ENCODE peak calls at places on chromosomes 13 and 19, in nine cellular contexts. A, H, J, T, C, P, F, L and O are unnamed samples.

GRCh38 chr19:35136977-35137702 is 1.5 kb upstream of the FXYD1 start:
- DNase-seq in A (no peak), H (no peak), J (no peak), T (no peak), C (no peak), P (no peak), F (no peak), L (no peak), O (no peak)

GRCh38 chr19:17260842-17261325 is 3.7 kb downstream of the USHBP1 start:
- DNase-seq in A (peak), H (peak), J (peak), T (peak), C (peak), P (peak), F (peak), L (peak), O (peak)

GRCh38 chr19:41407271-41407670 is 9.7 kb downstream of the BCKDHA start:
- DNase-seq in A (no peak), H (peak), J (no peak), T (no peak), C (no peak), P (no peak), F (no peak), L (peak), O (no peak)

GRCh38 chr13:60431108-60431700 is 34.2 kb downstream of the TDRD3 start:
- DNase-seq in A (peak), H (peak), J (peak), T (no peak), C (peak), P (peak), F (peak), L (no peak), O (peak)

GRCh38 chr19:4316940-4317339 is 12.5 kb downstream of the FSD1 start:
- DNase-seq in A (no peak), H (no peak), J (no peak), T (no peak), C (no peak), P (no peak), F (no peak), L (no peak), O (no peak)

GRCh38 chr13:49308977-49309408 is 61.3 kb downstream of the CDADC1 start:
- DNase-seq in A (no peak), H (no peak), J (no peak), T (no peak), C (no peak), P (no peak), F (no peak), L (no peak), O (no peak)

GRCh38 chr19:10173527-10173926 is 21.2 kb downstream of the DNMT1 start:
- DNase-seq in A (no peak), H (no peak), J (no peak), T (no peak), C (no peak), P (peak), F (no peak), L (no peak), O (no peak)

GRCh38 chr19:35555301-35556005 is 8.0 kb downstream of the ATP4A start:
- DNase-seq in A (no peak), H (peak), J (peak), T (no peak), C (no peak), P (peak), F (peak), L (peak), O (no peak)

GRCh38 chr19:2702170-2703076 is at the start of gene GNG7:
- DNase-seq in A (peak), H (peak), J (peak), T (peak), C (peak), P (peak), F (no peak), L (peak), O (peak)

GRCh38 chr19:38658462-38659306 is 11.2 kb downstream of the ACTN4 start:
- DNase-seq in A (peak), H (no peak), J (peak), T (no peak), C (peak), P (peak), F (peak), L (no peak), O (peak)

GRCh38 chr19:34808566-34808965 is 35.6 kb upstream of the ZNF599 start:
- DNase-seq in A (no peak), H (no peak), J (no peak), T (no peak), C (peak), P (peak), F (peak), L (no peak), O (no peak)

GRCh38 chr19:49135686-49136085 is 16.3 kb downstream of the PPFIA3 start:
- DNase-seq in A (no peak), H (no peak), J (no peak), T (no peak), C (no peak), P (no peak), F (no peak), L (no peak), O (no peak)

GRCh38 chr13:101529419-101529818 is 76.9 kb downstream of the ITGBL1 start:
- DNase-seq in A (no peak), H (no peak), J (no peak), T (no peak), C (no peak), P (peak), F (no peak), L (no peak), O (peak)

GRCh38 chr19:40594657-40595077 is 6.5 kb upstream of the LTBP4 start:
- DNase-seq in A (no peak), H (no peak), J (peak), T (no peak), C (no peak), P (peak), F (no peak), L (no peak), O (no peak)

GRCh38 chr13:50915562-50915961 is 6.0 kb downstream of the RNASEH2B start:
- DNase-seq in A (no peak), H (peak), J (no peak), T (no peak), C (no peak), P (no peak), F (no peak), L (no peak), O (no peak)

GRCh38 chr19:30136591-30136990 is 194.6 kb downstream of the URI1 start:
- DNase-seq in A (no peak), H (no peak), J (no peak), T (no peak), C (no peak), P (peak), F (no peak), L (no peak), O (no peak)

GRCh38 chr19:38717855-38718254 is 26.4 kb downstream of the CAPN12 start:
- DNase-seq in A (no peak), H (no peak), J (no peak), T (no peak), C (no peak), P (no peak), F (no peak), L (no peak), O (no peak)

GRCh38 chr19:34325961-34326360 is 39.0 kb upstream of the GPI start:
- DNase-seq in A (no peak), H (no peak), J (no peak), T (no peak), C (no peak), P (no peak), F (no peak), L (peak), O (no peak)

GRCh38 chr19:40144151-40144550 is 47.1 kb upstream of the MAP3K10 start:
- DNase-seq in A (no peak), H (no peak), J (no peak), T (no peak), C (no peak), P (no peak), F (no peak), L (no peak), O (no peak)

GRCh38 chr19:8738377-8738776 is 16.9 kb downstream of the OR2Z1 start:
- DNase-seq in A (no peak), H (no peak), J (no peak), T (no peak), C (no peak), P (no peak), F (no peak), L (no peak), O (no peak)

GRCh38 chr19:17348700-17349099 is 11.3 kb downstream of the GTPBP3 start:
- DNase-seq in A (no peak), H (peak), J (peak), T (no peak), C (no peak), P (peak), F (peak), L (peak), O (peak)

GRCh38 chr13:19023115-19023514 is 158.5 kb downstream of the TUBA3C start:
- DNase-seq in A (no peak), H (no peak), J (no peak), T (no peak), C (no peak), P (no peak), F (no peak), L (no peak), O (no peak)

GRCh38 chr13:79966039-79966438 is 374.9 kb downstream of the SPRY2 start:
- DNase-seq in A (no peak), H (no peak), J (no peak), T (no peak), C (no peak), P (no peak), F (no peak), L (no peak), O (no peak)

GRCh38 chr13:59269476-59269875 is 894.3 kb downstream of the DIAPH3 start:
- DNase-seq in A (no peak), H (no peak), J (no peak), T (no peak), C (peak), P (peak), F (no peak), L (peak), O (no peak)

GRCh38 chr13:107374038-107374437 is 806.1 kb upstream of the ARGLU1 start:
- DNase-seq in A (no peak), H (no peak), J (no peak), T (no peak), C (no peak), P (no peak), F (no peak), L (no peak), O (no peak)

GRCh38 chr13:42804244-42804868 is 23.0 kb downstream of the FAM216B start:
- DNase-seq in A (no peak), H (no peak), J (no peak), T (no peak), C (no peak), P (no peak), F (no peak), L (no peak), O (no peak)

GRCh38 chr19:52533901-52534300 is 6.4 kb downstream of the ZNF808 start:
- DNase-seq in A (no peak), H (no peak), J (no peak), T (no peak), C (no peak), P (no peak), F (no peak), L (peak), O (no peak)

GRCh38 chr19:6475321-6476108 is 6.1 kb downstream of the DENND1C start:
- DNase-seq in A (no peak), H (peak), J (peak), T (no peak), C (no peak), P (no peak), F (no peak), L (peak), O (no peak)

GRCh38 chr19:27918818-27919217 is 1294.1 kb downstream of the UQCRFS1 start:
- DNase-seq in A (no peak), H (no peak), J (no peak), T (no peak), C (no peak), P (no peak), F (no peak), L (no peak), O (no peak)

GRCh38 chr19:56245062-56245740 is 27.3 kb upstream of the EDDM13 start:
- DNase-seq in A (no peak), H (no peak), J (no peak), T (no peak), C (no peak), P (peak), F (no peak), L (no peak), O (no peak)